ENCODE peak calls at places on chromosomes 3 and 15, in nine cellular contexts. F is occipital lobe; T is activated CD8-positive, alpha-beta memory T cell treated with anti-CD3 and anti-CD28 coated beads for 48 hours; E is G401; O is amniotic stem cell; L is NCI-H1105; I is psoas muscle; C is MCF 10A; W is fibroblast of lung. Y is an unnamed sample.
A peak's percentile ranks its signal among the peaks of the same experiment; 100 is the strongest.

GRCh38 chr15:79322306-79322705 is 11.4 kb downstream of the TMED3 start:
- DNase-seq in F (no peak), T (no peak), E (no peak), O (no peak), L (no peak), I (no peak), C (no peak), W (no peak), Y (no peak)

GRCh38 chr3:129230311-129231019 is 18.9 kb upstream of the COPG1 start:
- DNase-seq in F (no peak), T (no peak), E (no peak), O (peak; percentile 66), L (no peak), I (no peak), C (peak; percentile 90), W (peak; percentile 90), Y (no peak)

GRCh38 chr15:82263350-82263749 is 732 bp downstream of the SAXO2 start:
- DNase-seq in F (no peak), T (no peak), E (peak; percentile 19), O (no peak), L (no peak), I (no peak), C (no peak), W (no peak), Y (no peak)

GRCh38 chr3:161149529-161149928 is 44.4 kb upstream of the B3GALNT1 start:
- DNase-seq in F (no peak), T (no peak), E (no peak), O (no peak), L (no peak), I (no peak), C (no peak), W (peak; percentile 71), Y (no peak)

GRCh38 chr3:63654246-63654645 is 1.8 kb downstream of the SNTN start:
- DNase-seq in F (no peak), T (no peak), E (no peak), O (peak; percentile 2), L (no peak), I (no peak), C (no peak), W (no peak), Y (no peak)

GRCh38 chr3:169923189-169923588 is 11.8 kb downstream of the SAMD7 start:
- DNase-seq in F (no peak), T (no peak), E (peak; percentile 48), O (no peak), L (peak; percentile 90), I (peak; percentile 35), C (no peak), W (peak; percentile 7), Y (peak; percentile 97)

GRCh38 chr15:39392469-39393047 is 188.3 kb upstream of the THBS1 start:
- DNase-seq in F (no peak), T (no peak), E (no peak), O (no peak), L (no peak), I (no peak), C (no peak), W (no peak), Y (no peak)

GRCh38 chr3:193560870-193561269 is 6.2 kb upstream of the ATP13A4 start:
- DNase-seq in F (peak; percentile 13), T (no peak), E (peak; percentile 96), O (no peak), L (peak; percentile 81), I (no peak), C (no peak), W (no peak), Y (no peak)

GRCh38 chr3:64650710-64651109 is 37.1 kb downstream of the ADAMTS9 start:
- DNase-seq in F (no peak), T (no peak), E (no peak), O (no peak), L (no peak), I (no peak), C (no peak), W (peak; percentile 27), Y (no peak)

Y was measured in right lobe of liver.